ENCODE peak calls at places on chromosome 5, in five cellular contexts. Z, A, F, T and B are unnamed samples.

GRCh38 chr5:63154480-63155309 is 576.1 kb downstream of the LRRC70 start:
- DNase-seq in Z (no peak), A (no peak), F (no peak), T (no peak), B (no peak)

GRCh38 chr5:5572010-5572982 is 149.8 kb downstream of the ICE1 start:
- DNase-seq in Z (peak), A (no peak), F (no peak), T (no peak), B (no peak)

GRCh38 chr5:132260051-132260450 is 2.6 kb downstream of the PDLIM4 start:
- DNase-seq in Z (no peak), A (no peak), F (no peak), T (no peak), B (no peak)

GRCh38 chr5:122442938-122443337 is 130.9 kb downstream of the SNCAIP start:
- DNase-seq in Z (no peak), A (no peak), F (no peak), T (no peak), B (no peak)

GRCh38 chr5:149161026-149161687 is 19.9 kb downstream of the ABLIM3 start:
- DNase-seq in Z (no peak), A (no peak), F (no peak), T (no peak), B (no peak)

GRCh38 chr5:1208743-1209551 is 7.6 kb downstream of the SLC6A19 start:
- DNase-seq in Z (peak), A (no peak), F (no peak), T (peak), B (no peak)

GRCh38 chr5:58459276-58459859 is 518 bp downstream of the PLK2 start:
- DNase-seq in Z (no peak), A (no peak), F (no peak), T (no peak), B (no peak)

GRCh38 chr5:127754259-127754658 is 51.1 kb downstream of the CCDC192 start:
- DNase-seq in Z (no peak), A (no peak), F (no peak), T (peak), B (no peak)

GRCh38 chr5:6616632-6617031 is 16.2 kb downstream of the NSUN2 start:
- DNase-seq in Z (no peak), A (no peak), F (no peak), T (no peak), B (no peak)

GRCh38 chr5:93995126-93995621 is 253.8 kb upstream of the POU5F2 start:
- DNase-seq in Z (no peak), A (no peak), F (no peak), T (peak), B (no peak)

GRCh38 chr5:107670028-107670926 is 460 bp downstream of the EFNA5 start:
- DNase-seq in Z (peak), A (no peak), F (peak), T (no peak), B (no peak)